ENCODE peak calls at places on chromosomes 1 and 21, in eight cellular contexts. Q is fibroblast of the aortic adventitia, K is epithelial cell of esophagus, I is fibroblast of mammary gland, Z is GM06990, S is stomach, E is spleen, W is cardiac muscle cell. J is an unnamed sample.

GRCh38 chr1:112396668-112397025 is 633 bp downstream of the CTTNBP2NL start:
- DNase-seq in I (no peak), E (no peak), K (peak; percentile 26), W (peak; percentile 40), Z (no peak), S (no peak), Q (peak; percentile 33), J (peak; percentile 42)

GRCh38 chr1:248897412-248898337 is 8.4 kb upstream of the PGBD2 start:
- DNase-seq in Z (no peak), S (no peak), I (no peak), E (no peak), K (no peak), W (no peak), Q (no peak), J (no peak)

GRCh38 chr1:63980706-63981407 is 207.0 kb downstream of the ROR1 start:
- DNase-seq in W (no peak), S (peak; percentile 62), I (no peak), Z (no peak), E (no peak), Q (no peak), K (peak; percentile 86), J (no peak)

GRCh38 chr1:6967431-6968079 is 182.3 kb downstream of the CAMTA1 start:
- DNase-seq in Q (no peak), I (peak; percentile 10), E (peak; percentile 39), Z (no peak), K (no peak), S (no peak), W (no peak), J (peak; percentile 42)

GRCh38 chr1:99266731-99267130 is 2.4 kb downstream of the PLPPR4 start:
- DNase-seq in E (no peak), K (peak; percentile 7), S (no peak), Z (no peak), Q (peak; percentile 35), I (peak; percentile 71), W (no peak), J (peak; percentile 56)

GRCh38 chr1:163275222-163275621 is 46.5 kb upstream of the NUF2 start:
- DNase-seq in S (no peak), W (no peak), I (peak; percentile 30), Z (no peak), E (no peak), Q (peak; percentile 23), K (peak; percentile 10), J (no peak)

GRCh38 chr1:151710187-151710586 is 6.4 kb downstream of the CELF3 start:
- DNase-seq in K (peak; percentile 36), I (peak; percentile 59), Z (peak; percentile 41), W (no peak), Q (peak; percentile 16), S (no peak), E (no peak), J (peak; percentile 16)

GRCh38 chr1:155598842-155599331 is 11.1 kb upstream of the MSTO1 start:
- DNase-seq in S (no peak), Z (no peak), K (peak; percentile 12), I (peak; percentile 57), W (peak; percentile 12), Q (peak; percentile 53), E (no peak), J (peak; percentile 58)

GRCh38 chr1:218305447-218306064 is 20.5 kb downstream of the RRP15 start:
- DNase-seq in S (no peak), E (no peak), I (no peak), Z (no peak), W (peak; percentile 41), K (no peak), Q (no peak), J (no peak)

GRCh38 chr1:235426143-235426542 is 58.9 kb downstream of the TBCE start:
- DNase-seq in Z (no peak), E (no peak), K (no peak), I (no peak), S (no peak), Q (no peak), W (no peak), J (no peak)

GRCh38 chr1:117267232-117267774 is 56.6 kb upstream of the VTCN1 start:
- DNase-seq in W (no peak), K (no peak), I (no peak), S (no peak), Q (peak; percentile 6), E (no peak), Z (no peak), J (no peak)

GRCh38 chr1:223844521-223844961 is 1.2 kb downstream of the TP53BP2 start:
- DNase-seq in S (no peak), E (no peak), K (peak; percentile 39), W (no peak), Z (no peak), I (peak; percentile 33), Q (no peak), J (peak; percentile 39)

GRCh38 chr1:117803318-117803717 is 126.1 kb downstream of the GDAP2 start:
- DNase-seq in Q (peak; percentile 50), Z (no peak), E (no peak), W (no peak), K (no peak), I (peak; percentile 73), S (no peak), J (no peak)

GRCh38 chr1:38191451-38191850 is 144.9 kb upstream of the POU3F1 start:
- DNase-seq in Q (no peak), W (no peak), K (no peak), Z (no peak), I (no peak), E (no peak), S (no peak), J (no peak)

DNA sequence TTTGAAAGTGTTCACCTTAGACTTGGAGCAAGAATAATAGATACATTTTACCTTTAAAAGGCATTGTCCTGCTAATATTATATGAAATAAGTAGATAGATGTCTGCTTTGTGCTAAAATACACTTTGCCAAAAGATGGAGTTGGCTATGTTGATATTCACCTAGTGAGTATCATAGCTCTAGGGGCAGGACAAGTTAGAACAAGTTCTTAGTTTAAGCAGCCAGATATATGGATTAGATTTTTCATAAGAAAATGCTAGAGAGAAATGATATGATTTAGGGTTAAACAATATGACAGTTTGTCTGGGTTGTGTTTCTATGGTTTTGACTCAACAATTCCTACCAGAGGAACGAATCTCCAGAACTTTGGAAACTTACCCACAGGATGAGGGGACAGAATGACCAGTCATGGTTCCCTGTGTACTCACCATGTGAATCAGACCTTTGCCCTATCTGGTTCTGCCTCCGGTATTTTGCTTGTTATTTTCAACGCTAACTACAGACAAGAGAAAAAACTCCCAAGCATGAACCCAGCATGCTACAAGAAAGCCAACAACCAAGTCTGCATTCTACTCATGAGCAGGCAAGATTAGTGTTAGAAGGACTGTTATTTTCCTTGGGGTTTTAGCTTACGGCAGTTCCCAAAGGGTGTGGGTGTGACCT is 1.7 kb downstream of the F5 start:
- DNase-seq in W (no peak), Z (no peak), S (no peak), E (no peak), K (peak; percentile 65), Q (no peak), I (peak; percentile 11), J (no peak)
- H3K4me3 ChIP-seq in W (no peak overlapping the region), Z (no peak overlapping the region), S (no peak overlapping the region), E (peak overlapping the region; percentile 57), K (no peak overlapping the region), Q (no peak overlapping the region), I (no peak overlapping the region), J (no peak overlapping the region)

DNA sequence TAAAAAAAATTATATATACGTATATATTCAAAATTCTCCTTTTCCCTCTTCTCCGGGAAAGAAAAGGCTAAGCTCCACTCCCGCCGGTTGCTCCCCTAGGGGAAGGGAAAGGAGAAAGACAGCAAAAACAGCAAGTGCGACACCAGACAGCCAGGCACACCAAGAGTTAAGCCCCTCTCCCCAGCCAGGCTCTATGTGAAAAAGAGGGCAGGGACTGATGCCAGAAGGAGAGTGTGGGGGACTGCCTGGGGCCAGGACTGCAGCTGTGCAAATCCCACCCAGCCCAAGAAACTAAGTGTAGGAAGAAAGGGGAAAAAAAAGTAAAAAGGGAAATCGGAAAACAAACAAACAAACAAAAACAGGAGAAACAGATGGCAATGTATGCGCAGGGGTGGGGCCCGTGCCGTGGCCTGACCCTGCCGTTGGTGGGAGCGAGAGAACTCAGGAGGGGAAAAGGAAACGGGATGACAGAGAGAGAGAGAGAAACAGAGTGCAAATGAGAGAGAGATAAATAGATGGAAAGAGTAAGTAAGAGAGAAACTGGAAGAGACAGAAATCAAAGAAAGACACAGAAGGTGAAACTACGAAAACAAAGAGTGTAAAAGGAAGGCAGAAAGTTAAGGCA is 27.6 kb upstream of the FMO1 start:
- DNase-seq in I (peak; percentile 19), E (no peak), S (no peak), K (no peak), Z (no peak), Q (peak; percentile 22), W (peak; percentile 46), J (no peak)
- TF ChIP-seq CTCF in I (no peak), E (no peak), S (no peak), K (no peak), Z (no peak), Q (no peak), W (no peak), J (no peak)

GRCh38 chr21:32423320-32423719 is 10.8 kb downstream of the EVA1C start:
- DNase-seq in I (peak; percentile 95), Q (peak; percentile 88), S (no peak), Z (no peak), W (no peak), K (peak; percentile 77), E (no peak), J (peak; percentile 90)
- H3K4me3 ChIP-seq in I (no peak overlapping the region), Q (no peak overlapping the region), S (no peak overlapping the region), Z (no peak overlapping the region), W (no peak overlapping the region), K (no peak overlapping the region), E (no peak overlapping the region), J (no peak overlapping the region)

GRCh38 chr1:228075801-228076271 is 6.7 kb upstream of the ARF1 start:
- DNase-seq in K (no peak), W (no peak), E (no peak), I (no peak), S (peak; percentile 20), Z (no peak), Q (no peak), J (no peak)

GRCh38 chr1:228076796-228077430 is 5.6 kb upstream of the ARF1 start:
- DNase-seq in W (no peak), I (no peak), E (no peak), Q (no peak), S (peak; percentile 21), K (no peak), Z (no peak), J (no peak)

GRCh38 chr1:228073870-228074545 is 8.5 kb upstream of the ARF1 start:
- DNase-seq in Q (no peak), Z (no peak), W (peak; percentile 63), E (peak; percentile 74), K (peak; percentile 53), S (peak; percentile 31), I (no peak), J (no peak)

GRCh38 chr1:228073061-228073869 is 9.2 kb upstream of the ARF1 start:
- DNase-seq in E (peak; percentile 71), I (no peak), S (peak; percentile 24), W (no peak), Z (no peak), K (no peak), Q (no peak), J (no peak)

DNA sequence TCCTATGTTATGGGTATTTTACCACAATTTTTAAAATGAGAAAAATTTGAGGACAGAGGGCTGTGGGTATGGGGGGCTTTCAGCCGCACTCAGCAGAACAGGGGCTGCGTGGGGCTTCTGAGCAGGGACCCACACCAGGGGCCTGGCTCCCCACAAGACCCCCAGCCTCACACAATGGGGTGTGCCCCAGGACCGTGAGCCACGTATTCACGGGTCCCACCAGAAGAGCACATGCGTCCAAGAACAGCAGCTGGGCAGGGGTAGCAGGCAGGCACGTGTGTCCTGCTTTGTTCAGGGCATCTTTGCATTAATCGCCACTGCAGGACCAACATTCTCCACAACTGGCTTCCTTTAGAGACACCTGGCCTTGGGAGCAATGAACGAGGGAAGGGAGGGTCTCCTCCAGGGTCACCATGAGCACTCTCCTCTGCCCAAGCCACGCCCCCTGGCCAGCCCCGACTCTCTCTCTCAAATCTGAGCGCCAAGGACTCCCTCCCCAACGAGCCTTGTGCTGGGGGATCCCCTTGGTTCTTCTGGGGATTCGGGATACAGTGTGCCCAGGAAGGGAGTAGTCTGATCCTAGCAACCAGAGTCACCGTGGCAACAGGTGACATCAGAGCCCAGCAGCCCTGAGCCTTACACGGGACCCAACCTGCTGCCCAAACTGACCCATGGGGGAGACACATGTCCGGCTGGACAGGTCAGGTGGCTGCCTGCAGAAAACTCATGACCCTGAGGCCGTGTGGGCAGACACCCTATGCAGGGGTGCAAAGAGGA is 7.4 kb upstream of the ARF1 start:
- DNase-seq in Z (no peak), S (peak; percentile 24), W (no peak), Q (no peak), E (peak; percentile 72), K (no peak), I (no peak), J (peak; percentile 35)
- TF ChIP-seq CTCF in Z (no peak), S (no peak), W (no peak), Q (no peak), E (no peak), K (no peak), I (no peak), J (no peak)

J was measured in foreskin fibroblast.